ENCODE peak calls at places on chromosomes 5 and 9, in five cellular contexts. I, V, P, Q and N are unnamed samples.

GRCh38 chr5:35117960-35118359 is 70.2 kb upstream of the AGXT2 start:
- DNase-seq in I (no peak), V (no peak), P (no peak), Q (peak; percentile 58), N (no peak)

GRCh38 chr5:55737793-55738192 is at the start of gene DDX4:
- DNase-seq in I (no peak), V (no peak), P (no peak), Q (no peak), N (no peak)

GRCh38 chr5:51345106-51345505 is 38.1 kb upstream of the ISL1 start:
- DNase-seq in I (no peak), V (no peak), P (no peak), Q (peak; percentile 57), N (no peak)

GRCh38 chr5:177005619-177006264 is 837 bp downstream of the UIMC1 start:
- DNase-seq in I (peak; percentile 53), V (peak; percentile 57), P (peak; percentile 42), Q (peak; percentile 72), N (peak; percentile 70)

GRCh38 chr5:2738156-2738699 is 13.2 kb downstream of the IRX2 start:
- DNase-seq in I (no peak), V (no peak), P (no peak), Q (no peak), N (no peak)

GRCh38 chr5:37840036-37840909 is at the start of gene GDNF:
- DNase-seq in I (no peak), V (no peak), P (no peak), Q (peak; percentile 41), N (no peak)

GRCh38 chr9:37324261-37324683 is 98.2 kb upstream of the GRHPR start:
- DNase-seq in I (no peak), V (no peak), P (no peak), Q (no peak), N (no peak)

GRCh38 chr9:29439961-29440360 is 1866.7 kb upstream of the C9orf72 start:
- DNase-seq in I (no peak), V (no peak), P (no peak), Q (peak; percentile 93), N (no peak)

GRCh38 chr9:133701321-133701980 is 36.7 kb downstream of the SARDH start:
- DNase-seq in I (no peak), V (no peak), P (peak; percentile 23), Q (no peak), N (no peak)

GRCh38 chr5:160899735-160900134 is 47.7 kb upstream of the ATP10B start:
- DNase-seq in I (no peak), V (no peak), P (no peak), Q (no peak), N (no peak)

GRCh38 chr9:69937358-69937757 is 106.3 kb upstream of the MAMDC2 start:
- DNase-seq in I (no peak), V (no peak), P (no peak), Q (peak; percentile 70), N (no peak)

GRCh38 chr5:14351086-14351661 is 208.0 kb downstream of the TRIO start:
- DNase-seq in I (no peak), V (no peak), P (no peak), Q (no peak), N (no peak)

GRCh38 chr5:77262685-77263084 is 52.2 kb downstream of the PDE8B start:
- DNase-seq in I (no peak), V (no peak), P (no peak), Q (no peak), N (no peak)

GRCh38 chr9:83473488-83473971 is 64.7 kb downstream of the FRMD3 start:
- DNase-seq in I (no peak), V (no peak), P (no peak), Q (peak; percentile 51), N (no peak)

GRCh38 chr5:139027150-139027549 is 152.0 kb upstream of the LRRTM2 start:
- DNase-seq in I (no peak), V (no peak), P (no peak), Q (no peak), N (no peak)

GRCh38 chr9:93911136-93911745 is 43.9 kb downstream of the BARX1 start:
- DNase-seq in I (no peak), V (no peak), P (no peak), Q (no peak), N (no peak)

GRCh38 chr5:75265731-75266130 is 29.1 kb upstream of the ANKRD31 start:
- DNase-seq in I (no peak), V (no peak), P (no peak), Q (peak; percentile 56), N (no peak)

GRCh38 chr5:124648902-124649467 is 97.5 kb downstream of the ZNF608 start:
- DNase-seq in I (no peak), V (no peak), P (no peak), Q (no peak), N (no peak)

GRCh38 chr5:124176692-124177091 is 569.7 kb downstream of the ZNF608 start:
- DNase-seq in I (no peak), V (peak; percentile 38), P (no peak), Q (no peak), N (no peak)

GRCh38 chr9:126982215-126983002 is 67.8 kb downstream of the RALGPS1 start:
- DNase-seq in I (no peak), V (no peak), P (no peak), Q (no peak), N (no peak)
- H3K27ac ChIP-seq in I (no peak overlapping the region), V (no peak overlapping the region), P (no peak overlapping the region), Q (no peak overlapping the region), N (no peak overlapping the region)

DNA sequence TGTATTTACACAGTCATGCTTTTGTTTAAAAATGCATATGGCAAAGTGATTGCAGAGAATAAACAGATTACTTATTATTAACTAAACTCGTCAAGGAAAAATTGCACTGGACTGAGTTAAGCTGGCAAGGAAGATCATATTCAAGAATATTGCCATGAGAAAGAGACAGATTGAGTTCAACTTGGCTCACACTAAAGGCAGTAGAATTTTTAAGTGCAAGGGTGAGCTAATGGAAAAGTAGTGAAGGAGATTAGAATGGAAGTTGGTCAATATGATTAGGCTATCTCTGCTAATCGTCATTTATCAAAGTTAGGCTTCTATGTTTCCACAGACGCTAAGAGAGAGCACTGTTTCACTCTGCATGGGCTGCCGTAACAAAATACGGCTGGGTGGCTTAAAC is 557.6 kb downstream of the PRR16 start:
- DNase-seq in I (no peak), V (no peak), P (no peak), Q (no peak), N (no peak)
- TF ChIP-seq CTCF in I (no peak), V (no peak), P (no peak), Q (no peak), N (no peak)

DNA sequence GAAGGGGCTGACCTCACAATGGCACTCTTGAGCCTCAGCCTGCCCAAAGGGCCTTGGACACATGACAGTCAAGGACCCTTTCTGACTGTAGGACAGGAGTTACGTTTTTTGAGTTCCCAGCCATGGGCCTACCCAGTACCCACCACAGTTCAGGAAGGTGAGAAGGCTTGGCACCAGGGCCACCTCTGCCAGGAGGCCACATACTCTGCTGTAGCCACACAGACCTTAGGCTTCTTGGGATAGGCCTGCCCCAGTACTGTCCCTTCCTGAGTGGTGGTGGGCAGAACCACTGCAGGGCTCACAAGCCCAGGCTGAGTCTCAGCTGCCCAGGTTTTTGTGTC is 12.8 kb downstream of the PDLIM4 start:
- DNase-seq in I (no peak), V (no peak), P (no peak), Q (no peak), N (no peak)
- H3K4me1 ChIP-seq in I (peaks cover 9% of the 10 kb centered on the region), V (peaks cover 15% of the 10 kb centered on the region), P (peaks cover 4% of the 10 kb centered on the region), Q (peaks cover 14% of the 10 kb centered on the region), N (peaks cover 5% of the 10 kb centered on the region)

DNA sequence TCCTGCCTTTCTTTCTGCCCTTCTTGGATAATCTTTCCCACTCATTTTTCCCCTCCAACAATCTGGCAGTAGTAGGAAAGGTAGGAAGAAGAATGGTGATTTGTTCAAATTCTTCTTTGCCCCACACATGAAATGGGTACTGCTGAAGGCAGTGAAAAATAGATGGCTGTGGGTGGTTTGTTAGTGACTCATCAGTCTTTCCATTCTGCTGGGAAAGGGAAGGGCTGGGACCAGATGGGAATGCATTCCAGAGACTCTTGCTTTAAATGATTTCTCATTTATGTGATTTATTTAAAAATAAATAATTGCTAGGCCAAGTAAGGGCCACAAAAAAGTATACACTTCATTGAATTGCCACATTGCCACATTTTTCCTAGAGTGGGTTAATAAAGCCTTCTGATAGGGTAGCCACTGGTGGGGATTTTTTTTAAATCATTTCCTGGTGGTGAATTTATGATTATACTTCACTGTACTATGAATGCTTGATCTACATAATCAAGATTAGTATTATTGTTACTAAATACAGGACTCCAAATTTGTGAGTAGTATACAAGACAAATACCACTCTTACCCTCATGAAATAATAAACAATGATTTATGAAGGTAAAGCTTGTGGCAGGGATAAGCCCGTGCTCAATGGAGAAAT is 118.2 kb downstream of the ZSWIM6 start:
- DNase-seq in I (no peak), V (no peak), P (no peak), Q (peak; percentile 62), N (no peak)
- H3K27ac ChIP-seq in I (no peak overlapping the region), V (peak overlapping the region; percentile 64), P (no peak overlapping the region), Q (peak overlapping the region; percentile 40), N (peak overlapping the region; percentile 40)

GRCh38 chr9:36136277-36136893 is at the start of gene GLIPR2:
- DNase-seq in I (peak; percentile 77), V (peak; percentile 83), P (peak; percentile 73), Q (peak; percentile 64), N (peak; percentile 80)
- TF ChIP-seq CTCF in I (peak; percentile 29), V (peak; percentile 39), P (peak; percentile 26), Q (no peak), N (no peak)

DNA sequence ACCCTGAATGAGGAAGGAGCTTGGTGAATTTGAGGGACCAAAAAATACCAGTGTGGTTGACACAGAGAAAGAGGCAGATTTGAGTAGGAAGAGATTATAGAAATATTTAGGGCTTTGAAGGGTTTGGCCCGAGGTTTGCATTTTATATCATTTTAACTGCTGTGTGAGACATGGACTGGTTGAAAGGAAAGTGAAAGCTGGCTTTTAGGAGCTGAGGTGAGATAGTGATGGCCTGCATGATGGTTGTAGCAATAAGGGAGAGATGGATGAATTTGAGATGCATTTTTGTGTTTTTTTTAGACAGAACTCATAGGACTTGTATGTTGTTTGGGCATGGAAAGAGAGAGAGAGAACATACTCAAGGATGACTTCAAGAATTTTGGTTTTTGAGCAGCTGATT is 21.7 kb downstream of the FER start:
- DNase-seq in I (no peak), V (no peak), P (no peak), Q (no peak), N (no peak)
- H3K4me1 ChIP-seq in I (no peaks in the 10 kb centered on the region), V (peaks cover 23% of the 10 kb centered on the region), P (no peaks in the 10 kb centered on the region), Q (peaks cover 6% of the 10 kb centered on the region), N (no peaks in the 10 kb centered on the region)